ENCODE peak calls at places on chromosome 16, in six cellular contexts. X, O, D, Y, Q and Z are unnamed samples. For H3K4me1, the result is how much of the 10 kb centered on the place peaks cover.

GRCh38 chr16:86697715-86698114 is 119.4 kb downstream of the FOXL1 start:
- DNase-seq in Y (no peak), Q (no peak), X (peak), D (no peak), O (no peak), Z (no peak)

GRCh38 chr16:86975445-86975844 is 341.7 kb downstream of the C16orf95 start:
- DNase-seq in X (peak), D (no peak), Y (peak), Q (no peak), O (no peak), Z (no peak)

GRCh38 chr16:88578446-88579313 is 8.5 kb downstream of the ZC3H18 start:
- DNase-seq in Y (no peak), O (no peak), D (no peak), X (no peak), Q (no peak), Z (no peak)

GRCh38 chr16:75566040-75566888 is at the start of gene GABARAPL2:
- DNase-seq in X (peak), D (no peak), Y (peak), Q (peak), O (peak), Z (peak)

GRCh38 chr16:17784073-17784472 is 313.3 kb upstream of the XYLT1 start:
- DNase-seq in Q (no peak), X (peak), O (no peak), Y (peak), D (no peak), Z (no peak)

GRCh38 chr16:14148016-14148415 is 76.9 kb downstream of the MRTFB start:
- DNase-seq in Q (no peak), X (no peak), D (no peak), O (no peak), Y (no peak), Z (no peak)

GRCh38 chr16:81316176-81316496 is 1.4 kb downstream of the GAN start:
- DNase-seq in X (peak), Y (peak), Q (no peak), D (no peak), O (no peak), Z (no peak)

GRCh38 chr16:10080031-10080772 is 102.0 kb downstream of the GRIN2A start:
- DNase-seq in Q (no peak), O (peak), Y (peak), D (no peak), X (peak), Z (peak)

GRCh38 chr16:23511731-23512130 is 1.4 kb upstream of the GGA2 start:
- DNase-seq in D (no peak), Q (no peak), X (no peak), O (no peak), Y (no peak), Z (no peak)

GRCh38 chr16:57268804-57269800 is 15.4 kb downstream of the PLLP start:
- DNase-seq in D (no peak), O (peak), Y (peak), X (no peak), Q (peak), Z (no peak)

GRCh38 chr16:12971216-12971615 is 69.8 kb downstream of the SHISA9 start:
- DNase-seq in X (no peak), Q (no peak), O (peak), D (no peak), Y (no peak), Z (no peak)

DNA sequence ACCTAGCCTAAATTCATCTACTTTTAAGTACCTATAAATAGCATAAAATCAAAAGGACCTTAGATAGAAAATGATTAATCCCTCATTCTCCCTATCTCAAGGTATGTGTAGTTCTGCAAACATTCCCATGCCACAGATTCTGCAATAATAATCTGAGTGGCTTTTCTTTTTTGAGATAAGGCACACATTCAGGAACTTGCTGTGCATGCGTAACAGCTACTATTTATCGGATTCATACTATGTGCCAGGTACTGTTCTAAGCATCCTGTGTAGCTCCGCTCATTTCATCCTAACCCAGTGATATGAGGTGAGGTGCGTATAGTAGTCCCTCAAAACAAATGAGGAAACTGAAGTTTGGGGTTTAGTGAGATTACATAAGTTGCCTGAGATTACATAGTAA is 2.1 kb upstream of the ZNF263 start:
- DNase-seq in X (no peak), Y (no peak), Q (no peak), D (no peak), O (no peak), Z (no peak)
- H3K4me1 ChIP-seq in X (under half), Y (under half), Q (under half), D (under half), O (under half), Z (under half)

GRCh38 chr16:48537909-48538745 is 71.9 kb downstream of the N4BP1 start:
- DNase-seq in O (no peak), X (no peak), D (no peak), Q (no peak), Y (no peak), Z (peak)

GRCh38 chr16:48535831-48536599 is 74.0 kb downstream of the N4BP1 start:
- DNase-seq in Q (peak), Y (no peak), O (no peak), X (peak), D (peak), Z (peak)

GRCh38 chr16:48538746-48539484 is 71.1 kb downstream of the N4BP1 start:
- DNase-seq in D (no peak), Y (peak), O (no peak), Q (no peak), X (no peak), Z (no peak)

GRCh38 chr16:48536600-48537200 is 73.3 kb downstream of the N4BP1 start:
- DNase-seq in D (no peak), O (no peak), Q (no peak), X (peak), Y (no peak), Z (no peak)

DNA sequence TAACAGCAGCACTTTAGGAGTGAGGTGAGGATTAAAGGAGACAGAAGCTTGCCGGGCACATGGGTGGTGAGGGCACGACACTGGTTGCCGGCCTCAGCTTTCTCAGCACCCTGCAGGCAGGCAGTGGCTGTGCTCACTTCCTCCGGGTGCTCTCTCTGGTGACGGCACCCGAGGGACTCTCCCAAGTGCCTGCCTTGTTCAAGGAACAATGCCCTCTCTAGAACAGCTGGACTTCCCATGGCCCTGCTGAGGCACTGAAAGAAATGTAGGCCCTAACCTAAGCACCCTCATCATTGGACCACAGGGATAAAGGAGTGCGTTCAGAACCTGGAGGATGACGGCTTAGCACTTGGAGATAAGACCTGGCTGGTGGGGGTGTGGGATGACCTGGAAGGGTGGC is 72.7 kb downstream of the N4BP1 start:
- DNase-seq in Y (no peak), D (no peak), X (no peak), O (no peak), Q (no peak), Z (no peak)
- H3K4me1 ChIP-seq in Y (under half), D (under half), X (under half), O (under half), Q (under half), Z (under half)

DNA sequence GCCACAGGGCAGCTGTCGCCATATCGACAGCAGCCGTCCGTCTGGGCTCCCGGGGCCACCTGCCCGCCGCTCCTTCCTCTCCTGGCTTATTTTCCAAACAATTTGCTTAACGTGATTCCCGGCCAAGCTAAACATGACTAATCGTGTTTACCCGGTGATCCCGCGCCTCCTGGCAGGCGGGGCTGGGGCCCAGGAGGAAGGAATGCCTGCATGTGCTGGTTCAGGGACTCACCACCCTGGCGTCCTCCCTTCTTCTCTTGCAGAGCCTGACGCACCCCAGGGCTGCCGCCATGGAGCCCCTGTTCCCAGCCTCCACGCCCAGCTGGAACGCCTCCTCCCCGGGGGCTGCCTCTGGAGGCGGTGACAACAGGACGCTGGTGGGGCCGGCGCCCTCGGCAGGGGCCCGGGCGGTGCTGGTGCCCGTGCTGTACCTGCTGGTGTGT is 6.1 kb downstream of the SSTR5 start:
- DNase-seq in Y (no peak), Q (peak), X (peak), O (peak), D (no peak), Z (peak)
- H3K4me1 ChIP-seq in Y (under half), Q (under half), X (under half), O (under half), D (under half), Z (under half)

GRCh38 chr16:50612849-50613198 is 64.6 kb downstream of the NKD1 start:
- DNase-seq in D (no peak), Q (no peak), X (no peak), Y (no peak), O (no peak), Z (no peak)
- H3K4me1 ChIP-seq in D (under half), Q (under half), X (under half), Y (under half), O (half or more), Z (under half)

DNA sequence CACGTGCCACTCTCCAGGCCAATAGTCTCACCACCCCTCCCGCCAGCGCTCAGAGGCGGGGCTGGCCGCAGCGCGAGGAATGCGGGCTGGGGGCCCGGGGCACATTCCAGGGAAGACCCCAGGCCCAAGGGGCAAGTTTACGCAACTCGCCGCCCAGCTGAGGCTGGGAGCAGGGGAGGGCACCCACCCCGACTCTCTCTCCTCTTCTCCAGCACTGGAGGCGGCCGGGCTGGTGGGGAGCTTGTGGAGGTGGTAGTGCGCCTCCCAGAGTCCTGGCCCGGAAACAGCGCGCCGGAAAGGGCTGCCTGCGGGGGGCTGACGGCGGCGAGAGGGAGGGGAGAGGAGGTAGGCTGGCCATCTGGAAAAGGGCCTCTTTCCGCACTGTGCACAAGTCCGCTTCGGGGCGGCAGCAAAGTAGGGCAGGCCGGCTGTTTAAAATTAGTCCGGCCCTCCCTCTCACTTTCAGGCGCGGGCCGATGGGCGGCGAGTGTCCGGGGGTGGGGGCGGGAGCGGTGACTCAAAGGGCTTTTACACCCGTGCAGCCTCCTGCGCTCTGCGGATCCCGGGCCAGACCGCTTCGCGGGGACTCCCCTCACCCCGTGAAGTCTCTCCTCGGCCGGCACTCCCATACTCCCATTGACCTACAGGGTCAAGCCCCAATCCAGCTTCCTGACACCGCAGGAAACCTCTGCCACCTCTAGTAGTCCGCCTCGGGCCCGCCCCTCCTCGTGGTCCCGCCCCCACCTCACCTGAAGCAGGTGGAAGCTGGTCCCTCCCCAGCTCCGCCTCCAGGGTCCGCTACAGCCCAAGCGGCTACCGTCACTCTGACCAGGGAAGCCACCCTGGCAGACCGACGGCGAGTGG is 968 bp downstream of the FHOD1 start:
- DNase-seq in Y (peak), O (peak), X (peak), Q (peak), D (no peak), Z (peak)
- H3K4me1 ChIP-seq in Y (under half), O (half or more), X (half or more), Q (half or more), D (under half), Z (under half)

GRCh38 chr16:84726670-84727467 is 27.1 kb downstream of the USP10 start:
- DNase-seq in Q (no peak), X (no peak), O (no peak), D (peak), Y (no peak), Z (no peak)
- H3K4me1 ChIP-seq in Q (half or more), X (half or more), O (half or more), D (under half), Y (under half), Z (under half)

GRCh38 chr16:4373909-4374742 is 2.5 kb downstream of the VASN start:
- DNase-seq in O (peak), D (no peak), X (peak), Y (peak), Q (no peak), Z (peak)

GRCh38 chr16:4373356-4373908 is 1.8 kb downstream of the VASN start:
- DNase-seq in Y (no peak), D (no peak), X (peak), O (no peak), Q (no peak), Z (no peak)

GRCh38 chr16:4371481-4372314 is at the start of gene VASN:
- DNase-seq in Q (peak), X (peak), O (peak), Y (peak), D (no peak), Z (peak)

GRCh38 chr16:4372315-4372577 is 598 bp downstream of the VASN start:
- DNase-seq in D (no peak), O (no peak), Q (no peak), Y (no peak), X (no peak), Z (no peak)

GRCh38 chr16:4372578-4373355 is 1.1 kb downstream of the VASN start:
- DNase-seq in D (no peak), O (peak), Q (no peak), Y (no peak), X (peak), Z (no peak)
- H3K4me1 ChIP-seq in D (under half), O (half or more), Q (under half), Y (under half), X (half or more), Z (under half)